ENCODE peak calls at places on chromosomes 1 and 21, in seven cellular contexts. One of them, this sample, is unnamed.

GRCh38 chr1:1539310-1540014 is 962 bp downstream of the TMEM240 start:
- DNase-seq in sciatic nerve: no peak
- DNase-seq in activated CD4-positive, alpha-beta T cell treated with anti-CD3 and anti-CD28 coated beads, Interleukin-2, amount 10 ng/mL, durations not matched to agents 7 days and 5 days: no peak
- DNase-seq in mucosa of gallbladder: no peak
- DNase-seq in iPS-NIHi11: peak
- DNase-seq in GM13976: no peak
- DNase-seq in non-pigmented ciliary epithelial cell: no peak
- DNase-seq in this sample: no peak

GRCh38 chr1:17502326-17502778 is 37.1 kb upstream of the ARHGEF10L start:
- DNase-seq in activated CD4-positive, alpha-beta T cell treated with anti-CD3 and anti-CD28 coated beads, Interleukin-2, amount 10 ng/mL, durations not matched to agents 7 days and 5 days: peak
- DNase-seq in iPS-NIHi11: peak
- DNase-seq in sciatic nerve: peak
- DNase-seq in GM13976: peak
- DNase-seq in non-pigmented ciliary epithelial cell: peak
- DNase-seq in mucosa of gallbladder: peak
- DNase-seq in this sample: peak

GRCh38 chr1:41537257-41537656 is 52.8 kb upstream of the EDN2 start:
- DNase-seq in GM13976: no peak
- DNase-seq in sciatic nerve: peak
- DNase-seq in mucosa of gallbladder: no peak
- DNase-seq in non-pigmented ciliary epithelial cell: peak
- DNase-seq in activated CD4-positive, alpha-beta T cell treated with anti-CD3 and anti-CD28 coated beads, Interleukin-2, amount 10 ng/mL, durations not matched to agents 7 days and 5 days: no peak
- DNase-seq in iPS-NIHi11: no peak
- DNase-seq in this sample: no peak

GRCh38 chr1:230940848-230941247 is 37.8 kb downstream of the TTC13 start:
- DNase-seq in sciatic nerve: no peak
- DNase-seq in GM13976: no peak
- DNase-seq in non-pigmented ciliary epithelial cell: no peak
- DNase-seq in iPS-NIHi11: no peak
- DNase-seq in activated CD4-positive, alpha-beta T cell treated with anti-CD3 and anti-CD28 coated beads, Interleukin-2, amount 10 ng/mL, durations not matched to agents 7 days and 5 days: no peak
- DNase-seq in mucosa of gallbladder: no peak
- DNase-seq in this sample: no peak

GRCh38 chr1:72366473-72366872 is 84.1 kb upstream of the NEGR1 start:
- DNase-seq in sciatic nerve: no peak
- DNase-seq in non-pigmented ciliary epithelial cell: peak
- DNase-seq in activated CD4-positive, alpha-beta T cell treated with anti-CD3 and anti-CD28 coated beads, Interleukin-2, amount 10 ng/mL, durations not matched to agents 7 days and 5 days: no peak
- DNase-seq in GM13976: no peak
- DNase-seq in iPS-NIHi11: peak
- DNase-seq in mucosa of gallbladder: no peak
- DNase-seq in this sample: no peak

GRCh38 chr1:206809504-206810084 is 37.3 kb upstream of the IL10 start:
- DNase-seq in sciatic nerve: no peak
- DNase-seq in iPS-NIHi11: peak
- DNase-seq in activated CD4-positive, alpha-beta T cell treated with anti-CD3 and anti-CD28 coated beads, Interleukin-2, amount 10 ng/mL, durations not matched to agents 7 days and 5 days: peak
- DNase-seq in non-pigmented ciliary epithelial cell: no peak
- DNase-seq in mucosa of gallbladder: peak
- DNase-seq in GM13976: no peak
- DNase-seq in this sample: no peak

GRCh38 chr1:36083635-36084501 is at the start of gene TEKT2:
- DNase-seq in sciatic nerve: peak
- DNase-seq in GM13976: peak
- DNase-seq in activated CD4-positive, alpha-beta T cell treated with anti-CD3 and anti-CD28 coated beads, Interleukin-2, amount 10 ng/mL, durations not matched to agents 7 days and 5 days: no peak
- DNase-seq in mucosa of gallbladder: no peak
- DNase-seq in iPS-NIHi11: peak
- DNase-seq in non-pigmented ciliary epithelial cell: no peak
- DNase-seq in this sample: no peak

GRCh38 chr1:16970132-16970910 is 10.1 kb downstream of the MFAP2 start:
- DNase-seq in GM13976: no peak
- DNase-seq in non-pigmented ciliary epithelial cell: no peak
- DNase-seq in activated CD4-positive, alpha-beta T cell treated with anti-CD3 and anti-CD28 coated beads, Interleukin-2, amount 10 ng/mL, durations not matched to agents 7 days and 5 days: no peak
- DNase-seq in sciatic nerve: no peak
- DNase-seq in iPS-NIHi11: no peak
- DNase-seq in mucosa of gallbladder: no peak
- DNase-seq in this sample: no peak

GRCh38 chr21:42009018-42009830 is 936 bp downstream of the ZBTB21 start:
- DNase-seq in activated CD4-positive, alpha-beta T cell treated with anti-CD3 and anti-CD28 coated beads, Interleukin-2, amount 10 ng/mL, durations not matched to agents 7 days and 5 days: peak
- DNase-seq in GM13976: peak
- DNase-seq in mucosa of gallbladder: peak
- DNase-seq in iPS-NIHi11: peak
- DNase-seq in sciatic nerve: peak
- DNase-seq in non-pigmented ciliary epithelial cell: no peak
- DNase-seq in this sample: no peak

GRCh38 chr1:20507248-20507563 is 745 bp downstream of the MUL1 start:
- DNase-seq in iPS-NIHi11: no peak
- DNase-seq in non-pigmented ciliary epithelial cell: no peak
- DNase-seq in activated CD4-positive, alpha-beta T cell treated with anti-CD3 and anti-CD28 coated beads, Interleukin-2, amount 10 ng/mL, durations not matched to agents 7 days and 5 days: no peak
- DNase-seq in mucosa of gallbladder: no peak
- DNase-seq in GM13976: no peak
- DNase-seq in sciatic nerve: no peak
- DNase-seq in this sample: no peak

GRCh38 chr1:41749992-41750745 is 168.6 kb downstream of the HIVEP3 start:
- DNase-seq in sciatic nerve: no peak
- DNase-seq in non-pigmented ciliary epithelial cell: no peak
- DNase-seq in iPS-NIHi11: no peak
- DNase-seq in GM13976: no peak
- DNase-seq in mucosa of gallbladder: no peak
- DNase-seq in activated CD4-positive, alpha-beta T cell treated with anti-CD3 and anti-CD28 coated beads, Interleukin-2, amount 10 ng/mL, durations not matched to agents 7 days and 5 days: no peak
- DNase-seq in this sample: no peak

GRCh38 chr1:40847023-40847740 is 15.0 kb downstream of the CITED4 start:
- DNase-seq in activated CD4-positive, alpha-beta T cell treated with anti-CD3 and anti-CD28 coated beads, Interleukin-2, amount 10 ng/mL, durations not matched to agents 7 days and 5 days: no peak
- DNase-seq in sciatic nerve: no peak
- DNase-seq in non-pigmented ciliary epithelial cell: no peak
- DNase-seq in iPS-NIHi11: no peak
- DNase-seq in mucosa of gallbladder: no peak
- DNase-seq in GM13976: no peak
- DNase-seq in this sample: no peak

GRCh38 chr1:52402860-52403240 is 1.4 kb downstream of the ORC1 start:
- DNase-seq in mucosa of gallbladder: no peak
- DNase-seq in GM13976: no peak
- DNase-seq in non-pigmented ciliary epithelial cell: no peak
- DNase-seq in iPS-NIHi11: no peak
- DNase-seq in sciatic nerve: no peak
- DNase-seq in activated CD4-positive, alpha-beta T cell treated with anti-CD3 and anti-CD28 coated beads, Interleukin-2, amount 10 ng/mL, durations not matched to agents 7 days and 5 days: no peak
- DNase-seq in this sample: no peak

GRCh38 chr1:170001266-170001665 is 73.2 kb downstream of the KIFAP3 start:
- DNase-seq in sciatic nerve: no peak
- DNase-seq in GM13976: no peak
- DNase-seq in iPS-NIHi11: no peak
- DNase-seq in activated CD4-positive, alpha-beta T cell treated with anti-CD3 and anti-CD28 coated beads, Interleukin-2, amount 10 ng/mL, durations not matched to agents 7 days and 5 days: no peak
- DNase-seq in non-pigmented ciliary epithelial cell: no peak
- DNase-seq in mucosa of gallbladder: no peak
- DNase-seq in this sample: no peak

GRCh38 chr1:160576430-160576829 is 2.9 kb downstream of the CD84 start:
- DNase-seq in sciatic nerve: no peak
- DNase-seq in iPS-NIHi11: no peak
- DNase-seq in activated CD4-positive, alpha-beta T cell treated with anti-CD3 and anti-CD28 coated beads, Interleukin-2, amount 10 ng/mL, durations not matched to agents 7 days and 5 days: peak
- DNase-seq in mucosa of gallbladder: no peak
- DNase-seq in GM13976: no peak
- DNase-seq in non-pigmented ciliary epithelial cell: no peak
- DNase-seq in this sample: no peak

GRCh38 chr1:29962356-29962755 is 726.0 kb downstream of the PTPRU start:
- DNase-seq in GM13976: no peak
- DNase-seq in sciatic nerve: no peak
- DNase-seq in non-pigmented ciliary epithelial cell: no peak
- DNase-seq in mucosa of gallbladder: no peak
- DNase-seq in activated CD4-positive, alpha-beta T cell treated with anti-CD3 and anti-CD28 coated beads, Interleukin-2, amount 10 ng/mL, durations not matched to agents 7 days and 5 days: no peak
- DNase-seq in iPS-NIHi11: no peak
- DNase-seq in this sample: no peak

GRCh38 chr1:207284209-207284892 is 37.1 kb upstream of the CD55 start:
- DNase-seq in non-pigmented ciliary epithelial cell: no peak
- DNase-seq in sciatic nerve: no peak
- DNase-seq in mucosa of gallbladder: no peak
- DNase-seq in GM13976: no peak
- DNase-seq in activated CD4-positive, alpha-beta T cell treated with anti-CD3 and anti-CD28 coated beads, Interleukin-2, amount 10 ng/mL, durations not matched to agents 7 days and 5 days: no peak
- DNase-seq in iPS-NIHi11: no peak
- DNase-seq in this sample: no peak

GRCh38 chr1:155339515-155340111 is 18.9 kb downstream of the RUSC1 start:
- DNase-seq in sciatic nerve: no peak
- DNase-seq in GM13976: no peak
- DNase-seq in activated CD4-positive, alpha-beta T cell treated with anti-CD3 and anti-CD28 coated beads, Interleukin-2, amount 10 ng/mL, durations not matched to agents 7 days and 5 days: no peak
- DNase-seq in non-pigmented ciliary epithelial cell: no peak
- DNase-seq in iPS-NIHi11: no peak
- DNase-seq in mucosa of gallbladder: no peak
- DNase-seq in this sample: no peak

GRCh38 chr1:172966844-172967540 is 83.7 kb downstream of the TNFSF18 start:
- DNase-seq in mucosa of gallbladder: no peak
- DNase-seq in sciatic nerve: no peak
- DNase-seq in GM13976: no peak
- DNase-seq in iPS-NIHi11: no peak
- DNase-seq in activated CD4-positive, alpha-beta T cell treated with anti-CD3 and anti-CD28 coated beads, Interleukin-2, amount 10 ng/mL, durations not matched to agents 7 days and 5 days: no peak
- DNase-seq in non-pigmented ciliary epithelial cell: no peak
- DNase-seq in this sample: no peak

GRCh38 chr1:76073471-76073870 is 1.1 kb upstream of the ST6GALNAC3 start:
- DNase-seq in mucosa of gallbladder: no peak
- DNase-seq in GM13976: no peak
- DNase-seq in non-pigmented ciliary epithelial cell: peak
- DNase-seq in activated CD4-positive, alpha-beta T cell treated with anti-CD3 and anti-CD28 coated beads, Interleukin-2, amount 10 ng/mL, durations not matched to agents 7 days and 5 days: no peak
- DNase-seq in sciatic nerve: no peak
- DNase-seq in iPS-NIHi11: no peak
- DNase-seq in this sample: no peak

GRCh38 chr1:94743866-94744265 is 76.3 kb upstream of the SLC44A3 start:
- DNase-seq in GM13976: no peak
- DNase-seq in iPS-NIHi11: no peak
- DNase-seq in non-pigmented ciliary epithelial cell: no peak
- DNase-seq in sciatic nerve: no peak
- DNase-seq in activated CD4-positive, alpha-beta T cell treated with anti-CD3 and anti-CD28 coated beads, Interleukin-2, amount 10 ng/mL, durations not matched to agents 7 days and 5 days: no peak
- DNase-seq in mucosa of gallbladder: no peak
- DNase-seq in this sample: no peak

GRCh38 chr21:44440241-44441040 is 14.9 kb upstream of the LRRC3 start:
- DNase-seq in mucosa of gallbladder: no peak
- DNase-seq in GM13976: no peak
- DNase-seq in activated CD4-positive, alpha-beta T cell treated with anti-CD3 and anti-CD28 coated beads, Interleukin-2, amount 10 ng/mL, durations not matched to agents 7 days and 5 days: no peak
- DNase-seq in non-pigmented ciliary epithelial cell: no peak
- DNase-seq in sciatic nerve: no peak
- DNase-seq in iPS-NIHi11: peak
- DNase-seq in this sample: no peak

GRCh38 chr1:213162338-213162737 is 111.3 kb downstream of the RPS6KC1 start:
- DNase-seq in mucosa of gallbladder: no peak
- DNase-seq in iPS-NIHi11: no peak
- DNase-seq in activated CD4-positive, alpha-beta T cell treated with anti-CD3 and anti-CD28 coated beads, Interleukin-2, amount 10 ng/mL, durations not matched to agents 7 days and 5 days: no peak
- DNase-seq in sciatic nerve: no peak
- DNase-seq in GM13976: no peak
- DNase-seq in non-pigmented ciliary epithelial cell: peak
- DNase-seq in this sample: no peak

GRCh38 chr21:41396452-41397107 is 29.5 kb upstream of the MX1 start:
- DNase-seq in non-pigmented ciliary epithelial cell: no peak
- DNase-seq in activated CD4-positive, alpha-beta T cell treated with anti-CD3 and anti-CD28 coated beads, Interleukin-2, amount 10 ng/mL, durations not matched to agents 7 days and 5 days: no peak
- DNase-seq in GM13976: no peak
- DNase-seq in sciatic nerve: no peak
- DNase-seq in mucosa of gallbladder: peak
- DNase-seq in iPS-NIHi11: peak
- DNase-seq in this sample: no peak

GRCh38 chr21:45248893-45249381 is 38.8 kb downstream of the POFUT2 start:
- DNase-seq in GM13976: no peak
- DNase-seq in iPS-NIHi11: no peak
- DNase-seq in non-pigmented ciliary epithelial cell: no peak
- DNase-seq in sciatic nerve: no peak
- DNase-seq in mucosa of gallbladder: no peak
- DNase-seq in activated CD4-positive, alpha-beta T cell treated with anti-CD3 and anti-CD28 coated beads, Interleukin-2, amount 10 ng/mL, durations not matched to agents 7 days and 5 days: no peak
- DNase-seq in this sample: no peak